ENCODE peak calls at places on chromosome 9, in ten cellular contexts. I, M, P, F, H, Y, U, B, G and Z are unnamed samples.

GRCh38 chr9:137030528-137030927 is 1.4 kb downstream of the FUT7 start:
- DNase-seq in P (no peak), F (no peak), U (no peak), M (no peak), H (peak; percentile 93), G (no peak), B (peak; percentile 81), I (no peak), Y (no peak), Z (peak; percentile 72)

GRCh38 chr9:37220971-37221370 is 100.6 kb downstream of the ZCCHC7 start:
- DNase-seq in G (no peak), F (no peak), U (no peak), P (no peak), H (no peak), I (no peak), M (no peak), B (no peak), Y (no peak), Z (no peak)

GRCh38 chr9:6805532-6805931 is 47.8 kb downstream of the KDM4C start:
- DNase-seq in G (no peak), I (no peak), H (no peak), B (no peak), Y (no peak), P (peak; percentile 60), F (no peak), U (no peak), M (no peak), Z (no peak)

GRCh38 chr9:81462759-81463158 is 226.6 kb downstream of the TLE1 start:
- DNase-seq in U (no peak), P (no peak), G (no peak), F (no peak), B (no peak), I (no peak), Y (no peak), H (no peak), M (no peak), Z (no peak)

GRCh38 chr9:120928015-120928719 is 1.6 kb upstream of the TRAF1 start:
- DNase-seq in H (peak; percentile 88), I (no peak), G (no peak), U (no peak), F (no peak), Y (peak; percentile 87), M (no peak), B (peak; percentile 69), P (no peak), Z (no peak)

GRCh38 chr9:111994831-111995458 is 98.3 kb downstream of the UGCG start:
- DNase-seq in P (no peak), Y (no peak), I (no peak), U (no peak), M (no peak), H (no peak), B (peak; percentile 79), F (no peak), G (no peak), Z (no peak)

GRCh38 chr9:71504636-71505035 is 263.7 kb downstream of the CEMIP2 start:
- DNase-seq in G (peak; percentile 16), P (no peak), I (no peak), F (no peak), U (no peak), H (no peak), B (no peak), M (no peak), Y (no peak), Z (no peak)

GRCh38 chr9:106953166-106953565 is 90.2 kb downstream of the ZNF462 start:
- DNase-seq in B (no peak), H (no peak), M (no peak), Y (no peak), F (no peak), I (no peak), P (no peak), G (peak; percentile 73), U (no peak), Z (no peak)

GRCh38 chr9:120701248-120701647 is 13.0 kb downstream of the MEGF9 start:
- DNase-seq in G (no peak), F (no peak), U (no peak), B (no peak), M (no peak), I (no peak), H (no peak), P (no peak), Y (no peak), Z (no peak)

GRCh38 chr9:87516222-87516930 is 18.7 kb downstream of the DAPK1 start:
- DNase-seq in I (no peak), B (no peak), U (no peak), Y (peak; percentile 82), F (no peak), P (no peak), M (no peak), H (peak; percentile 87), G (peak; percentile 85), Z (peak; percentile 93)

GRCh38 chr9:12973702-12974101 is 198.9 kb downstream of the LURAP1L start:
- DNase-seq in F (no peak), G (no peak), Y (no peak), P (no peak), H (no peak), U (no peak), M (no peak), B (no peak), I (no peak), Z (no peak)

GRCh38 chr9:112170235-112170634 is 4.9 kb downstream of the SUSD1 start:
- DNase-seq in F (no peak), I (no peak), B (no peak), G (no peak), M (no peak), P (no peak), U (no peak), H (no peak), Y (no peak), Z (no peak)

GRCh38 chr9:91640428-91640827 is 216.8 kb upstream of the NFIL3 start:
- DNase-seq in M (no peak), H (no peak), P (no peak), Y (no peak), U (no peak), G (no peak), B (no peak), F (no peak), I (no peak), Z (no peak)

GRCh38 chr9:104746798-104747197 is 685 bp upstream of the NIPSNAP3A start:
- DNase-seq in P (no peak), Y (no peak), U (no peak), G (peak; percentile 12), F (no peak), H (no peak), I (no peak), M (no peak), B (no peak), Z (no peak)

GRCh38 chr9:135329571-135330306 is 149.8 kb upstream of the PPP1R26 start:
- DNase-seq in F (peak; percentile 55), U (peak; percentile 65), B (no peak), H (peak; percentile 67), M (no peak), G (no peak), P (no peak), Y (no peak), I (no peak), Z (no peak)

GRCh38 chr9:124467410-124468060 is 17.3 kb downstream of the ADGRD2 start:
- DNase-seq in G (no peak), P (no peak), B (no peak), F (no peak), Y (peak; percentile 55), H (peak; percentile 20), U (no peak), M (no peak), I (no peak), Z (peak; percentile 36)

GRCh38 chr9:10875752-10876151 is 262.9 kb upstream of the PTPRD start:
- DNase-seq in M (no peak), I (no peak), F (no peak), Y (no peak), B (no peak), U (no peak), G (peak; percentile 72), H (no peak), P (no peak), Z (no peak)

GRCh38 chr9:89608646-89609335 is 4.0 kb downstream of the GADD45G start:
- DNase-seq in I (no peak), P (no peak), B (no peak), U (no peak), F (no peak), H (no peak), M (no peak), G (no peak), Y (no peak), Z (no peak)

GRCh38 chr9:93121316-93122241 is 12.5 kb downstream of the NINJ1 start:
- DNase-seq in P (no peak), B (no peak), M (no peak), Y (peak; percentile 63), I (no peak), G (no peak), U (no peak), F (no peak), H (peak; percentile 78), Z (peak; percentile 45)

GRCh38 chr9:128505414-128505765 is 871 bp downstream of the GLE1 start:
- DNase-seq in H (no peak), I (no peak), U (no peak), Y (no peak), M (no peak), B (no peak), P (no peak), F (no peak), G (no peak), Z (no peak)

GRCh38 chr9:128201441-128202369 is 1.5 kb upstream of the DNM1 start:
- DNase-seq in P (no peak), U (no peak), M (no peak), G (peak; percentile 56), B (no peak), Y (no peak), F (no peak), H (no peak), I (no peak), Z (no peak)

GRCh38 chr9:118929317-118929716 is 439.9 kb downstream of the BRINP1 start:
- DNase-seq in I (no peak), U (no peak), G (no peak), B (no peak), H (no peak), P (no peak), F (no peak), M (no peak), Y (no peak), Z (no peak)

GRCh38 chr9:123741214-123741613 is 188.7 kb downstream of the DENND1A start:
- DNase-seq in I (no peak), G (no peak), B (no peak), P (no peak), H (no peak), U (no peak), F (no peak), Y (no peak), M (no peak), Z (no peak)

GRCh38 chr9:92973700-92974099 is 26.4 kb downstream of the FGD3 start:
- DNase-seq in U (no peak), P (no peak), F (no peak), G (no peak), M (no peak), I (no peak), H (no peak), B (no peak), Y (no peak), Z (no peak)

GRCh38 chr9:91720746-91721705 is 229.0 kb downstream of the ROR2 start:
- DNase-seq in U (no peak), I (no peak), H (no peak), F (no peak), G (no peak), P (no peak), B (peak; percentile 62), M (no peak), Y (no peak), Z (no peak)

GRCh38 chr9:128339761-128340690 is at the start of gene SLC27A4:
- DNase-seq in Y (peak; percentile 90), P (peak; percentile 65), G (peak; percentile 90), M (peak; percentile 78), B (peak; percentile 91), H (peak; percentile 96), F (peak; percentile 83), I (peak; percentile 74), U (peak; percentile 54), Z (no peak)